ENCODE peak calls at places on chromosomes 4 and X, in seven cellular contexts. I is NCI-H1092 treated with DMSO at 0.1 percent for 48 hours; G is B cell; P is stimulated activated CD4-positive, alpha-beta T cell treated with anti-CD3 and anti-CD28 coated beads, TNF-alpha, amount 100 ng/mL, for 4 hours; O is NAMALWA; S is astrocyte; W is A549. H is an unnamed sample.

GRCh38 chr4:6050551-6050950 is 32.3 kb upstream of the C4orf50 start:
- DNase-seq in P (no peak), S (no peak), I (no peak), O (no peak), G (no peak), W (no peak), H (no peak)

GRCh38 chrX:48573690-48574269 is 504 bp upstream of the RBM3 start:
- DNase-seq in O (no peak), P (peak), W (no peak), I (peak), G (no peak), S (no peak), H (no peak)

GRCh38 chrX:47264507-47265173 is 31.8 kb downstream of the USP11 start:
- DNase-seq in P (no peak), O (no peak), G (no peak), I (no peak), W (peak), S (peak), H (no peak)

GRCh38 chr4:112099701-112100289 is 45.5 kb upstream of the FAM241A start:
- DNase-seq in W (peak), S (peak), O (peak), G (peak), P (no peak), I (peak), H (no peak)

GRCh38 chr4:40301592-40301991 is 33.5 kb upstream of the CHRNA9 start:
- DNase-seq in G (peak), O (peak), W (no peak), I (no peak), S (no peak), P (no peak), H (no peak)

GRCh38 chr4:7399433-7400234 is 35.1 kb downstream of the PSAPL1 start:
- DNase-seq in G (no peak), W (no peak), S (no peak), P (no peak), I (no peak), O (no peak), H (no peak)

GRCh38 chr4:68416591-68416990 is 30.7 kb upstream of the TMPRSS11E start:
- DNase-seq in S (no peak), O (no peak), G (no peak), P (no peak), W (no peak), I (no peak), H (no peak)

GRCh38 chr4:81807927-81808672 is 336.4 kb upstream of the RASGEF1B start:
- DNase-seq in I (peak), O (no peak), S (no peak), W (no peak), G (no peak), P (no peak), H (peak)

GRCh38 chrX:85112270-85112669 is 108.6 kb downstream of the APOOL start:
- DNase-seq in I (no peak), P (no peak), S (no peak), G (no peak), O (no peak), W (no peak), H (no peak)

GRCh38 chr4:119690871-119691270 is 62.3 kb upstream of the PDE5A start:
- DNase-seq in P (no peak), I (no peak), W (peak), O (peak), S (no peak), G (peak), H (no peak)

GRCh38 chrX:22950278-22951266 is 49.2 kb upstream of the DDX53 start:
- DNase-seq in O (peak), W (peak), I (no peak), P (no peak), S (peak), G (peak), H (no peak)

GRCh38 chr4:110850461-110851447 is 227.9 kb upstream of the PITX2 start:
- DNase-seq in O (no peak), G (no peak), W (no peak), P (no peak), I (no peak), S (no peak), H (no peak)

GRCh38 chr4:180057891-180058643 is 2185.1 kb upstream of the TENM3 start:
- DNase-seq in P (no peak), O (no peak), S (peak), G (peak), I (peak), W (peak), H (no peak)

GRCh38 chr4:176467011-176467410 is 147.2 kb downstream of the SPCS3 start:
- DNase-seq in I (no peak), G (no peak), P (no peak), S (peak), O (no peak), W (no peak), H (no peak)

GRCh38 chr4:180827193-180827592 is 1416.0 kb upstream of the TENM3 start:
- DNase-seq in W (no peak), P (no peak), O (no peak), S (no peak), I (no peak), G (no peak), H (no peak)

GRCh38 chrX:133527825-133528224 is 112.5 kb upstream of the GPC4 start:
- DNase-seq in O (no peak), W (no peak), P (no peak), G (no peak), I (no peak), S (no peak), H (no peak)

GRCh38 chr4:124907881-124908280 is 195.3 kb upstream of the ANKRD50 start:
- DNase-seq in P (no peak), O (no peak), W (no peak), S (peak), G (no peak), I (no peak), H (no peak)

GRCh38 chrX:39475372-39475771 is 622.4 kb downstream of the BCOR start:
- DNase-seq in I (no peak), G (no peak), W (no peak), S (no peak), O (no peak), P (no peak), H (no peak)

GRCh38 chr4:101284546-101284945 is 62.8 kb downstream of the PPP3CA start:
- DNase-seq in I (no peak), P (no peak), O (no peak), W (peak), G (no peak), S (no peak), H (no peak)

GRCh38 chr4:6179362-6179761 is 21.0 kb downstream of the JAKMIP1 start:
- DNase-seq in W (no peak), G (no peak), O (no peak), P (no peak), I (no peak), S (no peak), H (no peak)

GRCh38 chr4:54400802-54401201 is 171.7 kb downstream of the PDGFRA start:
- DNase-seq in O (no peak), P (no peak), W (peak), I (no peak), S (peak), G (no peak), H (no peak)

GRCh38 chr4:72275381-72275780 is 243.6 kb downstream of the NPFFR2 start:
- DNase-seq in O (no peak), G (no peak), W (no peak), P (no peak), I (no peak), S (no peak), H (no peak)

GRCh38 chr4:120750152-120750525 is 172.4 kb downstream of the PRDM5 start:
- DNase-seq in G (no peak), W (no peak), S (no peak), O (no peak), P (no peak), I (no peak), H (no peak)

GRCh38 chr4:8085491-8086479 is 72.8 kb downstream of the ABLIM2 start:
- DNase-seq in P (no peak), S (no peak), W (no peak), O (no peak), G (no peak), I (no peak), H (no peak)

GRCh38 chr4:150679018-150679766 is 97.2 kb downstream of the MAB21L2 start:
- DNase-seq in S (no peak), W (no peak), P (no peak), I (no peak), G (no peak), O (no peak), H (no peak)

GRCh38 chr4:123093247-123093646 is 170.8 kb upstream of the NUDT6 start:
- DNase-seq in G (no peak), I (no peak), W (peak), P (no peak), S (no peak), O (no peak), H (no peak)

GRCh38 chrX:134396174-134396573 is 63.8 kb upstream of the HPRT1 start:
- DNase-seq in S (peak), G (peak), I (peak), W (peak), O (peak), P (no peak), H (no peak)

GRCh38 chrX:54093159-54093558 is 48.9 kb upstream of the PHF8 start:
- DNase-seq in G (no peak), S (no peak), O (no peak), W (no peak), I (no peak), P (no peak), H (no peak)

GRCh38 chrX:46838974-46839480 is 2.2 kb downstream of the RP2 start:
- DNase-seq in W (no peak), O (no peak), P (no peak), I (no peak), G (no peak), S (no peak), H (no peak)

GRCh38 chrX:72394518-72395163 is 88.9 kb upstream of the CITED1 start:
- DNase-seq in S (peak), I (no peak), O (no peak), W (no peak), P (no peak), G (no peak), H (no peak)